ENCODE peak calls at places on chromosomes 13 and 19, in four cellular contexts. N is brain microvascular endothelial cell, P is heart left ventricle, B is HepG2. V is an unnamed sample.

GRCh38 chr19:10260141-10260584 is 8.1 kb downstream of the MRPL4 start:
- DNase-seq in N (no peak), P (no peak), B (peak), V (no peak)

GRCh38 chr13:54949735-54950134 is 1921.1 kb downstream of the OLFM4 start:
- DNase-seq in N (no peak), P (no peak), B (no peak), V (no peak)

GRCh38 chr13:59677966-59678814 is 485.5 kb downstream of the DIAPH3 start:
- DNase-seq in N (peak), P (no peak), B (peak), V (peak)

GRCh38 chr19:48346161-48346560 is 17.6 kb downstream of the TMEM143 start:
- DNase-seq in N (no peak), P (no peak), B (no peak), V (no peak)

GRCh38 chr13:76968041-76968440 is 19.7 kb downstream of the ACOD1 start:
- DNase-seq in N (no peak), P (no peak), B (no peak), V (no peak)

GRCh38 chr13:50511877-50512332 is 331.6 kb downstream of the DLEU7 start:
- DNase-seq in N (no peak), P (no peak), B (peak), V (peak)

GRCh38 chr19:43777163-43777700 is 3.5 kb downstream of the KCNN4 start:
- DNase-seq in N (no peak), P (no peak), B (no peak), V (no peak)

GRCh38 chr19:47485210-47485609 is 1.2 kb upstream of the KPTN start:
- DNase-seq in N (no peak), P (no peak), B (no peak), V (no peak)

GRCh38 chr19:15210323-15210774 is 9.6 kb upstream of the NOTCH3 start:
- DNase-seq in N (peak), P (peak), B (peak), V (no peak)

GRCh38 chr13:112983428-112984196 is 14.6 kb downstream of the MCF2L start:
- DNase-seq in N (no peak), P (peak), B (peak), V (peak)

GRCh38 chr19:5891938-5892771 is 11.4 kb downstream of the NDUFA11 start:
- DNase-seq in N (peak), P (peak), B (no peak), V (peak)

GRCh38 chr19:13693933-13694332 is 70.4 kb upstream of the MRI1 start:
- DNase-seq in N (no peak), P (no peak), B (no peak), V (no peak)

GRCh38 chr13:66296875-66297274 is 933.3 kb downstream of the PCDH9 start:
- DNase-seq in N (no peak), P (no peak), B (no peak), V (no peak)

GRCh38 chr13:85589021-85589420 is 210.2 kb downstream of the SLITRK6 start:
- DNase-seq in N (no peak), P (no peak), B (no peak), V (no peak)

GRCh38 chr19:4866595-4867424 is 657 bp downstream of the PLIN3 start:
- DNase-seq in N (no peak), P (peak), B (peak), V (peak)

GRCh38 chr19:16736709-16737108 is 17.1 kb downstream of the NWD1 start:
- DNase-seq in N (no peak), P (no peak), B (no peak), V (no peak)

GRCh38 chr13:23888658-23889597 is at the start of gene MIPEP:
- DNase-seq in N (peak), P (peak), B (peak), V (peak)

GRCh38 chr19:48194041-48194871 is 23.8 kb downstream of the ZSWIM9 start:
- DNase-seq in N (no peak), P (no peak), B (peak), V (no peak)

GRCh38 chr13:72726721-72727416 is 560 bp downstream of the MZT1 start:
- DNase-seq in N (peak), P (peak), B (peak), V (no peak)

GRCh38 chr13:94325660-94326059 is 153.8 kb downstream of the DCT start:
- DNase-seq in N (peak), P (no peak), B (no peak), V (no peak)

GRCh38 chr13:94323746-94324408 is 155.6 kb downstream of the DCT start:
- DNase-seq in N (no peak), P (no peak), B (no peak), V (peak)

GRCh38 chr13:94324409-94325147 is 154.9 kb downstream of the DCT start:
- DNase-seq in N (no peak), P (no peak), B (no peak), V (no peak)

GRCh38 chr13:94327318-94327717 is 152.2 kb downstream of the DCT start:
- DNase-seq in N (no peak), P (no peak), B (no peak), V (no peak)

GRCh38 chr13:94325148-94325528 is 154.3 kb downstream of the DCT start:
- DNase-seq in N (no peak), P (no peak), B (no peak), V (no peak)
- H3K4me3 ChIP-seq in N (no peak), P (no peak), B (no peak), V (no peak)

GRCh38 chr19:29923653-29924052 is 18.4 kb upstream of the URI1 start:
- DNase-seq in N (no peak), P (no peak), B (no peak), V (no peak)
- H3K4me3 ChIP-seq in N (no peak), P (no peak), B (no peak), V (no peak)

GRCh38 chr13:29771247-29771646 is 79.2 kb downstream of the UBL3 start:
- DNase-seq in N (no peak), P (no peak), B (peak), V (peak)
- H3K4me3 ChIP-seq in N (no peak), P (no peak), B (no peak), V (no peak)

GRCh38 chr19:18389736-18390074 is 3.7 kb downstream of the GDF15 start:
- DNase-seq in N (no peak), P (no peak), B (no peak), V (no peak)

GRCh38 chr19:18389095-18389735 is 3.3 kb downstream of the GDF15 start:
- DNase-seq in N (no peak), P (no peak), B (no peak), V (no peak)

GRCh38 chr19:18387395-18387794 is 1.4 kb downstream of the GDF15 start:
- DNase-seq in N (no peak), P (no peak), B (no peak), V (no peak)

GRCh38 chr19:18390075-18390909 is 4.3 kb downstream of the GDF15 start:
- DNase-seq in N (no peak), P (no peak), B (no peak), V (no peak)

DNA sequence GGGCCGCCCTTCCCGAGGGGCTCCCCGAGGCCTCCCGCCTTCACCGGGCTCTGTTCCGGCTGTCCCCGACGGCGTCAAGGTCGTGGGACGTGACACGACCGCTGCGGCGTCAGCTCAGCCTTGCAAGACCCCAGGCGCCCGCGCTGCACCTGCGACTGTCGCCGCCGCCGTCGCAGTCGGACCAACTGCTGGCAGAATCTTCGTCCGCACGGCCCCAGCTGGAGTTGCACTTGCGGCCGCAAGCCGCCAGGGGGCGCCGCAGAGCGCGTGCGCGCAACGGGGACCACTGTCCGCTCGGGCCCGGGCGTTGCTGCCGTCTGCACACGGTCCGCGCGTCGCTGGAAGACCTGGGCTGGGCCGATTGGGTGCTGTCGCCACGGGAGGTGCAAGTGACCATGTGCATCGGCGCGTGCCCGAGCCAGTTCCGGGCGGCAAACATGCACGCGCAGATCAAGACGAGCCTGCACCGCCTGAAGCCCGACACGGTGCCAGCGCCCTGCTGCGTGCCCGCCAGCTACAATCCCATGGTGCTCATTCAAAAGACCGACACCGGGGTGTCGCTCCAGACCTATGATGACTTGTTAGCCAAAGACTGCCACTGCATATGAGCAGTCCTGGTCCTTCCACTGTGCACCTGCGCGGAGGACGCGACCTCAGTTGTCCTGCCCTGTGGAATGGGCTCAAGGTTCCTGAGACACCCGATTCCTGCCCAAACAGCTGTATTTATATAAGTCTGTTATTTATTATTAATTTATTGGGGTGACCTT is 2.6 kb downstream of the GDF15 start:
- DNase-seq in N (no peak), P (peak), B (peak), V (peak)
- H3K4me3 ChIP-seq in N (peak), P (peak), B (peak), V (no peak)

GRCh38 chr19:36972594-36972993 is 56.5 kb downstream of the ZNF568 start:
- DNase-seq in N (no peak), P (peak), B (no peak), V (no peak)
- H3K4me3 ChIP-seq in N (peak), P (peak), B (no peak), V (peak)

DNA sequence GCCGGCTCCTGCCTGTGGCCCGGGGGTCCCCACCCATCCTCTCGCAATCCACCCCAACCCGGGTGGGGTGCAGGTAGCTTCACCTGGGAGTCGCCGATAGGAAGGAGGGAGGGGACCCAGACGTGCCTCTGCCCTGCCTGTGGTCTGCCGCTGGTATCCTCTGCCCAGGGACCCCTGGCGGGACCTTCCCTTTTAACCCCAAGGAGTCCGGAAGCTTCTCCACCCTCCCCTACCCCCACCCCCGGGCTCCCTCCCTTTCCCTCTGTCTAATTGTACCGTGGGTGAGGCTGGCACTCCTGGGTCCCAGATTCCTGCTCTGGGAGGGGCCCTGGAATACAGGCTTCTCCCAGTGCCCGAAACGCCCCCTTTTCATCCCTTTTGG is at the start of gene KLK10:
- DNase-seq in N (no peak), P (no peak), B (no peak), V (no peak)
- H3K4me3 ChIP-seq in N (no peak), P (peak), B (peak), V (no peak)

GRCh38 chr19:40549007-40549708 is 27.5 kb upstream of the SHKBP1 start:
- DNase-seq in N (peak), P (peak), B (peak), V (peak)
- H3K4me3 ChIP-seq in N (no peak), P (no peak), B (no peak), V (no peak)

V was measured in small intestine.